ENCODE peak calls at places on chromosome 18, in four cellular contexts. One of them, this sample, is unnamed.

GRCh38 chr18:39453882-39454281 is 1888.3 kb upstream of the CELF4 start:
- DNase-seq in HTR-8/SVneo: peak
- DNase-seq in breast epithelium: no peak
- DNase-seq in Calu3: no peak
- DNase-seq in this sample: no peak

GRCh38 chr18:45916302-45916701 is 50.8 kb downstream of the EPG5 start:
- DNase-seq in HTR-8/SVneo: no peak
- DNase-seq in breast epithelium: no peak
- DNase-seq in Calu3: peak
- DNase-seq in this sample: peak

GRCh38 chr18:51196116-51196810 is 1.2 kb downstream of the MEX3C start:
- DNase-seq in HTR-8/SVneo: no peak
- DNase-seq in breast epithelium: no peak
- DNase-seq in Calu3: peak
- DNase-seq in this sample: peak

GRCh38 chr18:31679806-31680793 is 4.3 kb downstream of the B4GALT6 start:
- DNase-seq in HTR-8/SVneo: no peak
- DNase-seq in breast epithelium: no peak
- DNase-seq in Calu3: peak
- DNase-seq in this sample: no peak

GRCh38 chr18:67001052-67001451 is 397.2 kb upstream of the CDH19 start:
- DNase-seq in HTR-8/SVneo: no peak
- DNase-seq in breast epithelium: no peak
- DNase-seq in Calu3: no peak
- DNase-seq in this sample: no peak

GRCh38 chr18:46071894-46072867 is at the start of gene PSTPIP2:
- DNase-seq in HTR-8/SVneo: peak
- DNase-seq in breast epithelium: peak
- DNase-seq in Calu3: peak
- DNase-seq in this sample: peak

GRCh38 chr18:79452991-79453645 is 57.4 kb downstream of the NFATC1 start:
- DNase-seq in HTR-8/SVneo: no peak
- DNase-seq in breast epithelium: no peak
- DNase-seq in Calu3: no peak
- DNase-seq in this sample: no peak

GRCh38 chr18:74945774-74946545 is 263.0 kb downstream of the PTGR3 start:
- DNase-seq in HTR-8/SVneo: no peak
- DNase-seq in breast epithelium: no peak
- DNase-seq in Calu3: no peak
- DNase-seq in this sample: no peak

GRCh38 chr18:3246636-3247242 is 862 bp upstream of the MYL12A start:
- DNase-seq in HTR-8/SVneo: no peak
- DNase-seq in breast epithelium: no peak
- DNase-seq in Calu3: no peak
- DNase-seq in this sample: no peak

GRCh38 chr18:23501626-23502025 is 1.7 kb upstream of the RMC1 start:
- DNase-seq in HTR-8/SVneo: no peak
- DNase-seq in breast epithelium: no peak
- DNase-seq in Calu3: no peak
- DNase-seq in this sample: no peak

GRCh38 chr18:31217038-31217437 is 54.4 kb upstream of the DSC1 start:
- DNase-seq in HTR-8/SVneo: no peak
- DNase-seq in breast epithelium: no peak
- DNase-seq in Calu3: no peak
- DNase-seq in this sample: no peak

GRCh38 chr18:74609535-74609934 is 11.9 kb downstream of the ZNF407 start:
- DNase-seq in HTR-8/SVneo: no peak
- DNase-seq in breast epithelium: no peak
- DNase-seq in Calu3: no peak
- DNase-seq in this sample: no peak

GRCh38 chr18:8982416-8983183 is 119.9 kb upstream of the NDUFV2 start:
- DNase-seq in HTR-8/SVneo: peak
- DNase-seq in breast epithelium: no peak
- DNase-seq in Calu3: peak
- DNase-seq in this sample: peak

GRCh38 chr18:22173221-22173927 is 4.0 kb downstream of the GATA6 start:
- DNase-seq in HTR-8/SVneo: no peak
- DNase-seq in breast epithelium: no peak
- DNase-seq in Calu3: no peak
- DNase-seq in this sample: no peak

GRCh38 chr18:76368976-76369375 is 126.1 kb downstream of the ZNF516 start:
- DNase-seq in HTR-8/SVneo: no peak
- DNase-seq in breast epithelium: no peak
- DNase-seq in Calu3: no peak
- DNase-seq in this sample: no peak

GRCh38 chr18:66111018-66111417 is 360.2 kb downstream of the CDH7 start:
- DNase-seq in HTR-8/SVneo: no peak
- DNase-seq in breast epithelium: no peak
- DNase-seq in Calu3: no peak
- DNase-seq in this sample: no peak

GRCh38 chr18:6437937-6438818 is 23.5 kb upstream of the L3MBTL4 start:
- DNase-seq in HTR-8/SVneo: no peak
- DNase-seq in breast epithelium: no peak
- DNase-seq in Calu3: no peak
- DNase-seq in this sample: no peak

GRCh38 chr18:56890632-56891031 is 239.5 kb downstream of the WDR7 start:
- DNase-seq in HTR-8/SVneo: peak
- DNase-seq in breast epithelium: no peak
- DNase-seq in Calu3: no peak
- DNase-seq in this sample: no peak

GRCh38 chr18:8991131-8991530 is 111.4 kb upstream of the NDUFV2 start:
- DNase-seq in HTR-8/SVneo: no peak
- DNase-seq in breast epithelium: no peak
- DNase-seq in Calu3: no peak
- DNase-seq in this sample: no peak

This sample was measured in D341Med.